ENCODE peak calls at places on chromosomes 3 and 15, in nine cellular contexts. One of them, this sample, is unnamed. For H3K9me3, the result is how much of the 10 kb centered on the place peaks cover.

GRCh38 chr3:195803309-195803908 is 8.3 kb downstream of the MUC4 start:
- DNase-seq in stomach: no peak
- DNase-seq in thyroid gland: no peak
- DNase-seq in heart left ventricle: no peak
- DNase-seq in body of pancreas: peak
- DNase-seq in transverse colon: no peak
- DNase-seq in CD8-positive, alpha-beta T cell: no peak
- DNase-seq in endodermal cell: peak
- DNase-seq in psoas muscle: no peak
- DNase-seq in this sample: no peak

GRCh38 chr3:125440970-125441369 is 65.8 kb upstream of the ZNF148 start:
- DNase-seq in stomach: no peak
- DNase-seq in thyroid gland: no peak
- DNase-seq in heart left ventricle: no peak
- DNase-seq in body of pancreas: no peak
- DNase-seq in transverse colon: no peak
- DNase-seq in CD8-positive, alpha-beta T cell: no peak
- DNase-seq in endodermal cell: no peak
- DNase-seq in psoas muscle: no peak
- DNase-seq in this sample: no peak

GRCh38 chr3:88704316-88704715 is 403.1 kb upstream of the EPHA3 start:
- DNase-seq in stomach: no peak
- DNase-seq in thyroid gland: no peak
- DNase-seq in heart left ventricle: no peak
- DNase-seq in body of pancreas: no peak
- DNase-seq in transverse colon: no peak
- DNase-seq in CD8-positive, alpha-beta T cell: no peak
- DNase-seq in endodermal cell: no peak
- DNase-seq in psoas muscle: no peak
- DNase-seq in this sample: no peak

GRCh38 chr3:15284121-15284889 is 48.1 kb downstream of the SH3BP5 start:
- DNase-seq in stomach: no peak
- DNase-seq in thyroid gland: peak
- DNase-seq in heart left ventricle: no peak
- DNase-seq in body of pancreas: peak
- DNase-seq in transverse colon: peak
- DNase-seq in CD8-positive, alpha-beta T cell: no peak
- DNase-seq in endodermal cell: no peak
- DNase-seq in psoas muscle: no peak
- DNase-seq in this sample: no peak

GRCh38 chr3:29922990-29923746 is 642.3 kb downstream of the RBMS3 start:
- DNase-seq in stomach: no peak
- DNase-seq in thyroid gland: no peak
- DNase-seq in heart left ventricle: no peak
- DNase-seq in body of pancreas: peak
- DNase-seq in transverse colon: peak
- DNase-seq in CD8-positive, alpha-beta T cell: no peak
- DNase-seq in endodermal cell: no peak
- DNase-seq in psoas muscle: no peak
- DNase-seq in this sample: no peak

GRCh38 chr3:132800958-132801357 is 78.7 kb upstream of the NPHP3 start:
- DNase-seq in stomach: no peak
- DNase-seq in thyroid gland: no peak
- DNase-seq in heart left ventricle: no peak
- DNase-seq in body of pancreas: no peak
- DNase-seq in transverse colon: no peak
- DNase-seq in CD8-positive, alpha-beta T cell: no peak
- DNase-seq in endodermal cell: no peak
- DNase-seq in psoas muscle: no peak
- DNase-seq in this sample: no peak

GRCh38 chr3:49689046-49689886 is at the start of the genes MST1 and RNF123:
- DNase-seq in stomach: peak
- DNase-seq in thyroid gland: peak
- DNase-seq in heart left ventricle: peak
- DNase-seq in body of pancreas: peak
- DNase-seq in transverse colon: peak
- DNase-seq in CD8-positive, alpha-beta T cell: peak
- DNase-seq in endodermal cell: peak
- DNase-seq in psoas muscle: peak
- DNase-seq in this sample: peak

GRCh38 chr3:57281710-57282109 is 10.8 kb downstream of the ASB14 start:
- DNase-seq in stomach: no peak
- DNase-seq in thyroid gland: no peak
- DNase-seq in heart left ventricle: no peak
- DNase-seq in body of pancreas: no peak
- DNase-seq in transverse colon: no peak
- DNase-seq in CD8-positive, alpha-beta T cell: no peak
- DNase-seq in endodermal cell: no peak
- DNase-seq in psoas muscle: no peak
- DNase-seq in this sample: no peak

GRCh38 chr15:56815247-56815646 is 81.9 kb upstream of the ZNF280D start:
- DNase-seq in stomach: no peak
- DNase-seq in thyroid gland: no peak
- DNase-seq in heart left ventricle: no peak
- DNase-seq in body of pancreas: no peak
- DNase-seq in transverse colon: peak
- DNase-seq in CD8-positive, alpha-beta T cell: no peak
- DNase-seq in endodermal cell: no peak
- DNase-seq in psoas muscle: no peak
- DNase-seq in this sample: no peak

GRCh38 chr3:136070953-136071949 is 105.7 kb downstream of the PPP2R3A start:
- DNase-seq in stomach: no peak
- DNase-seq in thyroid gland: no peak
- DNase-seq in heart left ventricle: no peak
- DNase-seq in body of pancreas: no peak
- DNase-seq in transverse colon: no peak
- DNase-seq in CD8-positive, alpha-beta T cell: no peak
- DNase-seq in endodermal cell: peak
- DNase-seq in psoas muscle: peak
- DNase-seq in this sample: no peak

GRCh38 chr3:55541456-55541855 is 54.4 kb upstream of the WNT5A start:
- DNase-seq in stomach: no peak
- DNase-seq in thyroid gland: no peak
- DNase-seq in heart left ventricle: no peak
- DNase-seq in body of pancreas: no peak
- DNase-seq in transverse colon: no peak
- DNase-seq in CD8-positive, alpha-beta T cell: no peak
- DNase-seq in endodermal cell: no peak
- DNase-seq in psoas muscle: no peak
- DNase-seq in this sample: no peak

GRCh38 chr3:140910860-140911259 is 30.8 kb upstream of the SLC25A36 start:
- DNase-seq in stomach: no peak
- DNase-seq in thyroid gland: no peak
- DNase-seq in heart left ventricle: peak
- DNase-seq in body of pancreas: no peak
- DNase-seq in transverse colon: no peak
- DNase-seq in CD8-positive, alpha-beta T cell: no peak
- DNase-seq in endodermal cell: peak
- DNase-seq in psoas muscle: no peak
- DNase-seq in this sample: no peak

GRCh38 chr3:27630892-27631291 is 91.2 kb downstream of the EOMES start:
- DNase-seq in stomach: no peak
- DNase-seq in thyroid gland: no peak
- DNase-seq in heart left ventricle: no peak
- DNase-seq in body of pancreas: no peak
- DNase-seq in transverse colon: no peak
- DNase-seq in CD8-positive, alpha-beta T cell: no peak
- DNase-seq in endodermal cell: no peak
- DNase-seq in psoas muscle: no peak
- DNase-seq in this sample: no peak

GRCh38 chr3:120450914-120451669 is at the start of gene FSTL1:
- DNase-seq in stomach: no peak
- DNase-seq in thyroid gland: peak
- DNase-seq in heart left ventricle: peak
- DNase-seq in body of pancreas: peak
- DNase-seq in transverse colon: peak
- DNase-seq in CD8-positive, alpha-beta T cell: no peak
- DNase-seq in endodermal cell: peak
- DNase-seq in psoas muscle: peak
- DNase-seq in this sample: peak

GRCh38 chr3:155024006-155024638 is 56.0 kb upstream of the MME start:
- DNase-seq in stomach: no peak
- DNase-seq in thyroid gland: no peak
- DNase-seq in heart left ventricle: no peak
- DNase-seq in body of pancreas: no peak
- DNase-seq in transverse colon: no peak
- DNase-seq in CD8-positive, alpha-beta T cell: no peak
- DNase-seq in endodermal cell: no peak
- DNase-seq in psoas muscle: no peak
- DNase-seq in this sample: no peak

GRCh38 chr3:129013491-129013891 is 12.4 kb downstream of the EFCC1 start:
- DNase-seq in stomach: no peak
- DNase-seq in thyroid gland: no peak
- DNase-seq in heart left ventricle: no peak
- DNase-seq in body of pancreas: no peak
- DNase-seq in transverse colon: no peak
- DNase-seq in CD8-positive, alpha-beta T cell: no peak
- DNase-seq in endodermal cell: no peak
- DNase-seq in psoas muscle: no peak
- DNase-seq in this sample: no peak

GRCh38 chr3:133444071-133444774 is 44.4 kb downstream of the BFSP2 start:
- DNase-seq in stomach: peak
- DNase-seq in thyroid gland: no peak
- DNase-seq in heart left ventricle: no peak
- DNase-seq in body of pancreas: peak
- DNase-seq in transverse colon: peak
- DNase-seq in CD8-positive, alpha-beta T cell: no peak
- DNase-seq in endodermal cell: no peak
- DNase-seq in psoas muscle: no peak
- DNase-seq in this sample: peak

GRCh38 chr3:119912220-119912619 is 130.3 kb downstream of the NR1I2 start:
- DNase-seq in stomach: no peak
- DNase-seq in thyroid gland: no peak
- DNase-seq in heart left ventricle: no peak
- DNase-seq in body of pancreas: no peak
- DNase-seq in transverse colon: no peak
- DNase-seq in CD8-positive, alpha-beta T cell: no peak
- DNase-seq in endodermal cell: no peak
- DNase-seq in psoas muscle: no peak
- DNase-seq in this sample: no peak

GRCh38 chr15:71821547-71822129 is 11.3 kb downstream of the NR2E3 start:
- DNase-seq in stomach: no peak
- DNase-seq in thyroid gland: no peak
- DNase-seq in heart left ventricle: no peak
- DNase-seq in body of pancreas: no peak
- DNase-seq in transverse colon: no peak
- DNase-seq in CD8-positive, alpha-beta T cell: no peak
- DNase-seq in endodermal cell: no peak
- DNase-seq in psoas muscle: no peak
- DNase-seq in this sample: no peak
- H3K9me3 ChIP-seq in stomach: under half
- H3K9me3 ChIP-seq in thyroid gland: under half
- H3K9me3 ChIP-seq in heart left ventricle: under half
- H3K9me3 ChIP-seq in body of pancreas: under half
- H3K9me3 ChIP-seq in transverse colon: under half
- H3K9me3 ChIP-seq in CD8-positive, alpha-beta T cell: under half
- H3K9me3 ChIP-seq in endodermal cell: under half
- H3K9me3 ChIP-seq in psoas muscle: under half
- H3K9me3 ChIP-seq in this sample: under half

DNA sequence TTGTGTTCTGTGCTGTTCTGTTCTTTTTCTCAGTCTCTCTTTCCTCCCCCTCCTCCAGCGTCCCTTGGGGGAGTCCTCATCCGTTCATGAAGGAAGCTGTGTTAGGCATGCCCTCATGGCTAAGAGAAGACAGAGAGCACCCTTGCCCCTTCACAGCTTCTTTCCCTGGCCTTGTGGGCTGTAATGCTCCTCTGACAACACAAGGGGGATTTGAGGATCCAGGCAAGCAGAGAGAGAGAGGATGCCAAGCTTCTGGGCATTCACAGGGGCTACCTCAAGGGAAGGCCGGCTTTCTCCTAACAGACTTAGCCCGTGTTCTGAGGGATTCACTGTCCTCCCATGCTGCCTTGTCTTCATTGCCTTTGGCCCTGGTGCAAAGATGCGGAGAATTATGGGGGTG is 389.5 kb downstream of the LRTM1 start:
- DNase-seq in stomach: no peak
- DNase-seq in thyroid gland: no peak
- DNase-seq in heart left ventricle: no peak
- DNase-seq in body of pancreas: no peak
- DNase-seq in transverse colon: no peak
- DNase-seq in CD8-positive, alpha-beta T cell: no peak
- DNase-seq in endodermal cell: peak
- DNase-seq in psoas muscle: no peak
- DNase-seq in this sample: no peak
- TF ChIP-seq CTCF in stomach: no peak
- TF ChIP-seq CTCF in thyroid gland: no peak
- TF ChIP-seq CTCF in heart left ventricle: no peak
- TF ChIP-seq CTCF in body of pancreas: no peak
- TF ChIP-seq CTCF in transverse colon: no peak
- TF ChIP-seq CTCF in CD8-positive, alpha-beta T cell: no peak
- TF ChIP-seq CTCF in endodermal cell: peak
- TF ChIP-seq CTCF in psoas muscle: no peak
- TF ChIP-seq CTCF in this sample: no peak

GRCh38 chr15:27328616-27329015 is 357.6 kb downstream of the GABRG3 start:
- DNase-seq in stomach: no peak
- DNase-seq in thyroid gland: no peak
- DNase-seq in heart left ventricle: peak
- DNase-seq in body of pancreas: no peak
- DNase-seq in transverse colon: no peak
- DNase-seq in CD8-positive, alpha-beta T cell: no peak
- DNase-seq in endodermal cell: no peak
- DNase-seq in psoas muscle: no peak
- DNase-seq in this sample: no peak

GRCh38 chr15:27327467-27328045 is 356.6 kb downstream of the GABRG3 start:
- DNase-seq in stomach: no peak
- DNase-seq in thyroid gland: no peak
- DNase-seq in heart left ventricle: no peak
- DNase-seq in body of pancreas: no peak
- DNase-seq in transverse colon: no peak
- DNase-seq in CD8-positive, alpha-beta T cell: no peak
- DNase-seq in endodermal cell: no peak
- DNase-seq in psoas muscle: no peak
- DNase-seq in this sample: no peak

DNA sequence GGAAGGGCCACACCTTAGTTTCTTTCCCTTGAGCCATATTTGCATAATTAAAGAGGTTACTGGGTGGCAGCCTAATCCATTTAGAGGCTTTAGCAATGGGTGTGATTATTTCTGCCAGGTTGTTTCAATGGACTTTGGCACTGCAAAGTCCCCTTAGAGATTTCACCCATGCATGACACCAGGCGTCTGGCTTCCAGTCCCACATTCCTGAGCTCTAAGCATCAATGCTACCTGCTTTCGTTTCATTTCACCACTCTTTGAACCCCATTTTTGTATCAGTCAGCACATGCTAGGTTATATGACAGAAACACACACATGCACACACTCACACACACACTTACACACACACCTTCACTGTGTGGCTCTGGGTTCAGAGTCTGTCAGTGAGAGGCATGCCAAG is 353.9 kb downstream of the GABRG3 start:
- DNase-seq in stomach: no peak
- DNase-seq in thyroid gland: peak
- DNase-seq in heart left ventricle: no peak
- DNase-seq in body of pancreas: no peak
- DNase-seq in transverse colon: no peak
- DNase-seq in CD8-positive, alpha-beta T cell: no peak
- DNase-seq in endodermal cell: no peak
- DNase-seq in psoas muscle: no peak
- DNase-seq in this sample: no peak
- H3K9me3 ChIP-seq in stomach: under half
- H3K9me3 ChIP-seq in thyroid gland: under half
- H3K9me3 ChIP-seq in heart left ventricle: under half
- H3K9me3 ChIP-seq in body of pancreas: under half
- H3K9me3 ChIP-seq in transverse colon: under half
- H3K9me3 ChIP-seq in CD8-positive, alpha-beta T cell: under half
- H3K9me3 ChIP-seq in endodermal cell: under half
- H3K9me3 ChIP-seq in psoas muscle: under half
- H3K9me3 ChIP-seq in this sample: under half

GRCh38 chr15:66085128-66085527 is 168.4 kb downstream of the MEGF11 start:
- DNase-seq in stomach: no peak
- DNase-seq in thyroid gland: no peak
- DNase-seq in heart left ventricle: no peak
- DNase-seq in body of pancreas: no peak
- DNase-seq in transverse colon: no peak
- DNase-seq in CD8-positive, alpha-beta T cell: no peak
- DNase-seq in endodermal cell: peak
- DNase-seq in psoas muscle: no peak
- DNase-seq in this sample: no peak
- TF ChIP-seq CTCF in stomach: no peak
- TF ChIP-seq CTCF in thyroid gland: no peak
- TF ChIP-seq CTCF in heart left ventricle: no peak
- TF ChIP-seq CTCF in body of pancreas: no peak
- TF ChIP-seq CTCF in transverse colon: no peak
- TF ChIP-seq CTCF in CD8-positive, alpha-beta T cell: no peak
- TF ChIP-seq CTCF in endodermal cell: peak
- TF ChIP-seq CTCF in psoas muscle: no peak
- TF ChIP-seq CTCF in this sample: no peak